ENCODE peak calls at places on chromosomes 11 and 22, in five cellular contexts. One of them, this sample, is unnamed. For H3K4me1, the result is how much of the 10 kb centered on the place peaks cover.

GRCh38 chr11:111736621-111737055 is 29.6 kb downstream of the PPP2R1B start:
- DNase-seq in adrenal gland: no peak
- DNase-seq in esophagus squamous epithelium: no peak
- DNase-seq in H1: no peak
- DNase-seq in mesenchymal stem cell: no peak
- DNase-seq in this sample: no peak

GRCh38 chr11:64885367-64886286 is 7.2 kb upstream of the EHD1 start:
- DNase-seq in esophagus squamous epithelium: no peak
- DNase-seq in H1: no peak
- DNase-seq in mesenchymal stem cell: peak
- DNase-seq in adrenal gland: no peak
- DNase-seq in this sample: no peak

GRCh38 chr22:41739576-41739975 is 40.3 kb downstream of the MEI1 start:
- DNase-seq in esophagus squamous epithelium: no peak
- DNase-seq in mesenchymal stem cell: no peak
- DNase-seq in adrenal gland: no peak
- DNase-seq in H1: no peak
- DNase-seq in this sample: no peak

GRCh38 chr11:67060111-67060522 is 3.5 kb downstream of the RHOD start:
- DNase-seq in adrenal gland: no peak
- DNase-seq in H1: no peak
- DNase-seq in esophagus squamous epithelium: no peak
- DNase-seq in mesenchymal stem cell: no peak
- DNase-seq in this sample: no peak

GRCh38 chr22:19109198-19110063 is 12.8 kb downstream of the DGCR2 start:
- DNase-seq in mesenchymal stem cell: peak
- DNase-seq in adrenal gland: no peak
- DNase-seq in esophagus squamous epithelium: no peak
- DNase-seq in H1: no peak
- DNase-seq in this sample: no peak

GRCh38 chr11:75031224-75031753 is 42.6 kb downstream of the NEU3 start:
- DNase-seq in adrenal gland: peak
- DNase-seq in H1: no peak
- DNase-seq in esophagus squamous epithelium: no peak
- DNase-seq in mesenchymal stem cell: peak
- DNase-seq in this sample: no peak

GRCh38 chr11:76424891-76425290 is 19.9 kb upstream of the EMSY start:
- DNase-seq in H1: no peak
- DNase-seq in esophagus squamous epithelium: no peak
- DNase-seq in mesenchymal stem cell: no peak
- DNase-seq in adrenal gland: no peak
- DNase-seq in this sample: no peak

GRCh38 chr11:82895437-82896091 is 4.7 kb downstream of the PRCP start:
- DNase-seq in adrenal gland: no peak
- DNase-seq in esophagus squamous epithelium: no peak
- DNase-seq in H1: no peak
- DNase-seq in mesenchymal stem cell: no peak
- DNase-seq in this sample: no peak

GRCh38 chr11:62008177-62008576 is 40.7 kb upstream of the FTH1 start:
- DNase-seq in adrenal gland: no peak
- DNase-seq in esophagus squamous epithelium: no peak
- DNase-seq in H1: no peak
- DNase-seq in mesenchymal stem cell: no peak
- DNase-seq in this sample: no peak

GRCh38 chr22:50599816-50600454 is 658 bp upstream of the MAPK8IP2 start:
- DNase-seq in mesenchymal stem cell: peak
- DNase-seq in H1: peak
- DNase-seq in esophagus squamous epithelium: no peak
- DNase-seq in adrenal gland: peak
- DNase-seq in this sample: no peak

GRCh38 chr11:14336507-14337503 is 22.2 kb downstream of the RRAS2 start:
- DNase-seq in mesenchymal stem cell: peak
- DNase-seq in H1: no peak
- DNase-seq in adrenal gland: no peak
- DNase-seq in esophagus squamous epithelium: no peak
- DNase-seq in this sample: peak

GRCh38 chr11:34266090-34266912 is 91.5 kb downstream of the ABTB2 start:
- DNase-seq in H1: no peak
- DNase-seq in mesenchymal stem cell: peak
- DNase-seq in adrenal gland: no peak
- DNase-seq in esophagus squamous epithelium: no peak
- DNase-seq in this sample: no peak

GRCh38 chr11:113689711-113690618 is 16.1 kb downstream of the TMPRSS5 start:
- DNase-seq in H1: no peak
- DNase-seq in mesenchymal stem cell: no peak
- DNase-seq in esophagus squamous epithelium: no peak
- DNase-seq in adrenal gland: no peak
- DNase-seq in this sample: no peak

GRCh38 chr11:61718613-61719302 is 33.7 kb upstream of the MYRF start:
- DNase-seq in mesenchymal stem cell: peak
- DNase-seq in H1: peak
- DNase-seq in esophagus squamous epithelium: no peak
- DNase-seq in adrenal gland: no peak
- DNase-seq in this sample: no peak

GRCh38 chr11:40054631-40055030 is 1404.8 kb downstream of the LRRC4C start:
- DNase-seq in H1: no peak
- DNase-seq in esophagus squamous epithelium: no peak
- DNase-seq in adrenal gland: no peak
- DNase-seq in mesenchymal stem cell: no peak
- DNase-seq in this sample: no peak

GRCh38 chr11:61815790-61816735 is 740 bp downstream of the FADS1 start:
- DNase-seq in H1: peak
- DNase-seq in mesenchymal stem cell: peak
- DNase-seq in esophagus squamous epithelium: no peak
- DNase-seq in adrenal gland: peak
- DNase-seq in this sample: no peak

GRCh38 chr22:37313376-37314314 is 31.3 kb downstream of the CYTH4 start:
- DNase-seq in H1: no peak
- DNase-seq in adrenal gland: no peak
- DNase-seq in esophagus squamous epithelium: no peak
- DNase-seq in mesenchymal stem cell: no peak
- DNase-seq in this sample: no peak

GRCh38 chr11:7579226-7579825 is 65.5 kb downstream of the PPFIBP2 start:
- DNase-seq in H1: no peak
- DNase-seq in esophagus squamous epithelium: no peak
- DNase-seq in adrenal gland: no peak
- DNase-seq in mesenchymal stem cell: peak
- DNase-seq in this sample: no peak

GRCh38 chr11:18046116-18046777 is at the start of gene TPH1:
- DNase-seq in esophagus squamous epithelium: no peak
- DNase-seq in mesenchymal stem cell: peak
- DNase-seq in H1: peak
- DNase-seq in adrenal gland: peak
- DNase-seq in this sample: no peak

GRCh38 chr11:65834202-65834601 is 439 bp downstream of the SNX32 start:
- DNase-seq in mesenchymal stem cell: no peak
- DNase-seq in H1: no peak
- DNase-seq in esophagus squamous epithelium: no peak
- DNase-seq in adrenal gland: no peak
- DNase-seq in this sample: no peak

GRCh38 chr11:47056261-47056915 is 119.8 kb downstream of the CSTPP1 start:
- DNase-seq in mesenchymal stem cell: peak
- DNase-seq in adrenal gland: no peak
- DNase-seq in esophagus squamous epithelium: no peak
- DNase-seq in H1: no peak
- DNase-seq in this sample: no peak

DNA sequence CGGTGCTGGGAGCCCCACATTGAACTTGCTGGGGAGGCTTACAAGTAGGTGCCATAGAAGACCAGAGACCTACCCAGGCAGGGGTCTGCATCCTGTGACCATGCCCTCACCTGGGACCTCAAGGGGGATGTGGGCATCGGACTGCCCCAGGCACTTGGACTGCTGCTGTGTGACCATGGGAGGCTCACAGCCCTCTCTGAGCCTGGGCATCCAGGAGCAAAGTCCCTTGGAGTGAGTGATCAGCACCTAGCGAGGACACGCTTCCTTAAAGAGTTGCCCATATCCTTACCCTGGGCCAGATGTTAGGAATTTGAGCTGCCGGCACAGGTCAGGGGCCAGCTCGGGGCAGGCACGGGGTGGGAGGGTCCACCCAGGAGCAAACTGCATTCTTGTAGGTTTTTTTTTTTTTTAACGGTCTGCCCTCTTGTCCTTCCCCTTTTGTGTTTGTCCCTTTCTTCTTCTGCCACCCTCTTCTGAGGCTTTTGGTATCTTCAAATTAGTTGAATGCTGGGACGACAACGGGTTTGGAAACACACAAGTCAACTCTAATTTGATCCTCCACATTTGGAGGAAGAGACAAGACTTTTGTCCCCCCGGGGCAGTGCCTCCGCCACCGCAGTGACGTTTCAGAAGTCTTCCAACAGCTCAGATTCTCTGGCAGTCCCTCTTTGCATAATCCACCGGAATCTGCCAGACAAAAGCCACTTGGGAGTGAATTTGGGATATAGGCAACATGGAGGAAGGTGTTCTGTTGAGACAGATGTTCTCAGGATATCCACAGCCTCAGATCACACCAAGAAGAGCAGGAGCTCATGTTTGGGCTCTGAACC is 46.1 kb upstream of the LINC01488 start:
- DNase-seq in esophagus squamous epithelium: no peak
- DNase-seq in adrenal gland: no peak
- DNase-seq in mesenchymal stem cell: no peak
- DNase-seq in H1: no peak
- DNase-seq in this sample: no peak
- H3K4me1 ChIP-seq in esophagus squamous epithelium: under half
- H3K4me1 ChIP-seq in adrenal gland: under half
- H3K4me1 ChIP-seq in mesenchymal stem cell: under half
- H3K4me1 ChIP-seq in H1: under half
- H3K4me1 ChIP-seq in this sample: under half

GRCh38 chr22:17606472-17606871 is 22.1 kb downstream of the ATP6V1E1 start:
- DNase-seq in adrenal gland: no peak
- DNase-seq in H1: no peak
- DNase-seq in esophagus squamous epithelium: no peak
- DNase-seq in mesenchymal stem cell: no peak
- DNase-seq in this sample: no peak
- H3K4me1 ChIP-seq in adrenal gland: under half
- H3K4me1 ChIP-seq in H1: under half
- H3K4me1 ChIP-seq in esophagus squamous epithelium: under half
- H3K4me1 ChIP-seq in mesenchymal stem cell: under half
- H3K4me1 ChIP-seq in this sample: under half

GRCh38 chr22:31272522-31273446 is 19.5 kb downstream of the PIK3IP1 start:
- DNase-seq in mesenchymal stem cell: peak
- DNase-seq in esophagus squamous epithelium: no peak
- DNase-seq in adrenal gland: peak
- DNase-seq in H1: peak
- DNase-seq in this sample: no peak
- H3K4me1 ChIP-seq in mesenchymal stem cell: under half
- H3K4me1 ChIP-seq in esophagus squamous epithelium: under half
- H3K4me1 ChIP-seq in adrenal gland: under half
- H3K4me1 ChIP-seq in H1: under half
- H3K4me1 ChIP-seq in this sample: under half

GRCh38 chr11:129849447-129850130 is 33.9 kb downstream of the TMEM45B start:
- DNase-seq in H1: no peak
- DNase-seq in esophagus squamous epithelium: no peak
- DNase-seq in mesenchymal stem cell: no peak
- DNase-seq in adrenal gland: no peak
- DNase-seq in this sample: no peak
- H3K4me1 ChIP-seq in H1: under half
- H3K4me1 ChIP-seq in esophagus squamous epithelium: under half
- H3K4me1 ChIP-seq in mesenchymal stem cell: under half
- H3K4me1 ChIP-seq in adrenal gland: under half
- H3K4me1 ChIP-seq in this sample: under half

DNA sequence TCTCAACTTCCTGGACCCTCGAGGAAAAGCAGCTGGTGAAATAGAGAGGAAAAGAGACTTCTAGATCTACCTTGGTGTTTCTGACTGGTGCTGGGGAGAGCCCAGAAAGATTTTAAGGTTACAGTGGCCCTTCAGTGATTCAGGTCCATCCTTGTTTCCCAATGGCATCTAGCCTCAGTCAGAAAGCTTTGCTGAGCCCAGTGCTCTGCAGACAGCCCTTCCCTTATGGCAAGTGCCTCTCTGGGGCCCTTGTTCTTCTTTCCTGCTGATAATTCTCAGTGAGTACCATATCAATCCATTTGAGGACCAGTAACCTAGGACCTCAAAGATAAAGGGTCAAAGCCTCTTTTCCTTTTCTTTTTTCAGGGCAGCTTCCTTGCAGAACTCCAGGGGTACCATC is 25.1 kb upstream of the TMEM135 start:
- DNase-seq in esophagus squamous epithelium: no peak
- DNase-seq in adrenal gland: no peak
- DNase-seq in H1: no peak
- DNase-seq in mesenchymal stem cell: no peak
- DNase-seq in this sample: no peak
- H3K4me1 ChIP-seq in esophagus squamous epithelium: under half
- H3K4me1 ChIP-seq in adrenal gland: under half
- H3K4me1 ChIP-seq in H1: under half
- H3K4me1 ChIP-seq in mesenchymal stem cell: under half
- H3K4me1 ChIP-seq in this sample: under half

This sample was measured in keratinocyte.